ENCODE peak calls at places on chromosome 13, in ten cellular contexts. S, W, V, I, P, K, U, T, O and E are unnamed samples.
A peak's percentile ranks its signal among the peaks of the same experiment; 100 is the strongest.

GRCh38 chr13:95833713-95834112 is 156.8 kb downstream of the DNAJC3 start:
- DNase-seq in S (no peak), W (no peak), V (no peak), I (no peak), P (no peak), K (no peak), U (peak; percentile 6), T (no peak), O (no peak), E (no peak)

GRCh38 chr13:113932060-113932459 is 41.8 kb downstream of the C13orf46 start:
- DNase-seq in S (no peak), W (no peak), V (no peak), I (no peak), P (no peak), K (no peak), U (no peak), T (no peak), O (no peak), E (no peak)

GRCh38 chr13:109687559-109688448 is 98.6 kb downstream of the IRS2 start:
- DNase-seq in S (no peak), W (no peak), V (no peak), I (no peak), P (no peak), K (no peak), U (no peak), T (no peak), O (no peak), E (no peak)

GRCh38 chr13:40190656-40191100 is 475.8 kb downstream of the FOXO1 start:
- DNase-seq in S (peak; percentile 55), W (peak; percentile 55), V (no peak), I (peak; percentile 45), P (peak; percentile 54), K (peak; percentile 76), U (no peak), T (no peak), O (peak; percentile 63), E (no peak)

GRCh38 chr13:43767351-43767901 is 19.3 kb downstream of the ENOX1 start:
- DNase-seq in S (no peak), W (no peak), V (no peak), I (no peak), P (no peak), K (no peak), U (no peak), T (no peak), O (no peak), E (no peak)

GRCh38 chr13:94660695-94661324 is 51.5 kb downstream of the SOX21 start:
- DNase-seq in S (peak; percentile 47), W (no peak), V (no peak), I (no peak), P (no peak), K (no peak), U (peak; percentile 45), T (no peak), O (no peak), E (no peak)

GRCh38 chr13:92808007-92808406 is 418.6 kb upstream of the GPC6 start:
- DNase-seq in S (no peak), W (no peak), V (no peak), I (no peak), P (no peak), K (no peak), U (no peak), T (no peak), O (no peak), E (no peak)

GRCh38 chr13:52783943-52784342 is 44.3 kb upstream of the CNMD start:
- DNase-seq in S (no peak), W (no peak), V (no peak), I (no peak), P (no peak), K (no peak), U (no peak), T (no peak), O (no peak), E (no peak)

GRCh38 chr13:93249259-93249917 is 22.8 kb downstream of the GPC6 start:
- DNase-seq in S (no peak), W (no peak), V (no peak), I (no peak), P (no peak), K (no peak), U (peak; percentile 58), T (no peak), O (no peak), E (no peak)

GRCh38 chr13:51298812-51299211 is 40.7 kb upstream of the SERPINE3 start:
- DNase-seq in S (no peak), W (no peak), V (no peak), I (no peak), P (no peak), K (no peak), U (peak; percentile 4), T (no peak), O (no peak), E (no peak)

GRCh38 chr13:89708013-89708412 is 1639.5 kb upstream of the MIR17HG start:
- DNase-seq in S (no peak), W (no peak), V (no peak), I (no peak), P (no peak), K (no peak), U (no peak), T (no peak), O (no peak), E (no peak)

GRCh38 chr13:43042410-43042921 is 19.1 kb downstream of the DNAJC15 start:
- DNase-seq in S (no peak), W (no peak), V (no peak), I (no peak), P (no peak), K (no peak), U (no peak), T (no peak), O (no peak), E (no peak)

GRCh38 chr13:24261566-24261965 is 47.8 kb upstream of the C1QTNF9 start:
- DNase-seq in S (no peak), W (no peak), V (no peak), I (no peak), P (peak; percentile 55), K (peak; percentile 72), U (no peak), T (no peak), O (no peak), E (no peak)

GRCh38 chr13:47976325-47976724 is 24.7 kb downstream of the SUCLA2 start:
- DNase-seq in S (no peak), W (no peak), V (no peak), I (no peak), P (no peak), K (no peak), U (no peak), T (no peak), O (no peak), E (no peak)

GRCh38 chr13:107767119-107767518 is 448.2 kb downstream of the LIG4 start:
- DNase-seq in S (no peak), W (no peak), V (no peak), I (no peak), P (no peak), K (no peak), U (no peak), T (no peak), O (no peak), E (no peak)

GRCh38 chr13:110301606-110302131 is 5.3 kb downstream of the COL4A1 start:
- DNase-seq in S (no peak), W (no peak), V (no peak), I (no peak), P (no peak), K (no peak), U (no peak), T (no peak), O (no peak), E (no peak)

GRCh38 chr13:110138009-110138699 is 168.8 kb downstream of the COL4A1 start:
- DNase-seq in S (no peak), W (peak; percentile 58), V (no peak), I (peak; percentile 55), P (no peak), K (no peak), U (peak; percentile 66), T (peak; percentile 56), O (peak; percentile 42), E (peak; percentile 28)

GRCh38 chr13:30679483-30680330 is 55.6 kb upstream of the ALOX5AP start:
- DNase-seq in S (peak; percentile 37), W (no peak), V (no peak), I (no peak), P (no peak), K (peak; percentile 40), U (peak; percentile 40), T (no peak), O (peak; percentile 22), E (no peak)

GRCh38 chr13:51066091-51066831 is 44.8 kb downstream of the C13orf42 start:
- DNase-seq in S (no peak), W (peak; percentile 39), V (no peak), I (no peak), P (no peak), K (no peak), U (no peak), T (no peak), O (no peak), E (no peak)

GRCh38 chr13:114268344-114269280 is 12.8 kb upstream of the UPF3A start:
- DNase-seq in S (no peak), W (no peak), V (no peak), I (no peak), P (peak; percentile 16), K (no peak), U (no peak), T (no peak), O (no peak), E (no peak)

GRCh38 chr13:58960909-58961308 is 1202.8 kb downstream of the DIAPH3 start:
- DNase-seq in S (no peak), W (no peak), V (no peak), I (no peak), P (no peak), K (no peak), U (peak; percentile 5), T (no peak), O (no peak), E (no peak)

GRCh38 chr13:75050419-75051066 is 431.4 kb downstream of the TBC1D4 start:
- DNase-seq in S (no peak), W (no peak), V (no peak), I (no peak), P (no peak), K (no peak), U (no peak), T (no peak), O (no peak), E (no peak)

GRCh38 chr13:74305876-74306275 is 171.7 kb upstream of the KLF12 start:
- DNase-seq in S (peak; percentile 10), W (no peak), V (no peak), I (no peak), P (no peak), K (no peak), U (no peak), T (no peak), O (no peak), E (no peak)

GRCh38 chr13:40401911-40402776 is 264.3 kb downstream of the FOXO1 start:
- DNase-seq in S (peak; percentile 52), W (no peak), V (peak; percentile 64), I (no peak), P (no peak), K (no peak), U (peak; percentile 89), T (peak; percentile 93), O (peak; percentile 40), E (peak; percentile 23)

GRCh38 chr13:40498461-40498860 is 168.0 kb downstream of the FOXO1 start:
- DNase-seq in S (no peak), W (no peak), V (no peak), I (no peak), P (no peak), K (no peak), U (no peak), T (no peak), O (no peak), E (no peak)

GRCh38 chr13:99656092-99656745 is 154.9 kb downstream of the TM9SF2 start:
- DNase-seq in S (peak; percentile 85), W (peak; percentile 87), V (peak; percentile 44), I (peak; percentile 85), P (peak; percentile 68), K (peak; percentile 79), U (peak; percentile 84), T (peak; percentile 87), O (peak; percentile 80), E (peak; percentile 34)